ENCODE peak calls at places on chromosomes 2 and 18, in four cellular contexts. One of them, this sample, is unnamed.

GRCh38 chr2:231707625-231708049 is 688 bp upstream of the PTMA start:
- DNase-seq in K562: no peak
- DNase-seq in GM12878: no peak
- DNase-seq in WTC11: peak
- DNase-seq in this sample: no peak

GRCh38 chr2:25521665-25522387 is 151.6 kb downstream of the DTNB start:
- DNase-seq in WTC11: no peak
- DNase-seq in K562: peak
- DNase-seq in GM12878: peak
- DNase-seq in this sample: peak

GRCh38 chr2:152743004-152743403 is 24.6 kb downstream of the ARL6IP6 start:
- DNase-seq in GM12878: no peak
- DNase-seq in WTC11: no peak
- DNase-seq in K562: peak
- DNase-seq in this sample: peak

GRCh38 chr2:84676295-84676694 is 160.0 kb downstream of the DNAH6 start:
- DNase-seq in K562: no peak
- DNase-seq in WTC11: no peak
- DNase-seq in GM12878: no peak
- DNase-seq in this sample: no peak

GRCh38 chr2:159200498-159200897 is 86.0 kb downstream of the WDSUB1 start:
- DNase-seq in K562: no peak
- DNase-seq in WTC11: no peak
- DNase-seq in GM12878: no peak
- DNase-seq in this sample: no peak

GRCh38 chr18:8988262-8988871 is 114.1 kb upstream of the NDUFV2 start:
- DNase-seq in WTC11: peak
- DNase-seq in GM12878: no peak
- DNase-seq in K562: peak
- DNase-seq in this sample: peak

GRCh38 chr18:36469471-36469870 is 172.0 kb downstream of the FHOD3 start:
- DNase-seq in GM12878: no peak
- DNase-seq in K562: no peak
- DNase-seq in WTC11: no peak
- DNase-seq in this sample: no peak

GRCh38 chr18:75823376-75823950 is 396.0 kb upstream of the SMIM21 start:
- DNase-seq in GM12878: no peak
- DNase-seq in K562: no peak
- DNase-seq in WTC11: no peak
- DNase-seq in this sample: no peak

GRCh38 chr18:10497350-10497749 is 28.5 kb upstream of the NAPG start:
- DNase-seq in K562: no peak
- DNase-seq in WTC11: no peak
- DNase-seq in GM12878: no peak
- DNase-seq in this sample: no peak

GRCh38 chr2:71465356-71465755 is 12.0 kb downstream of the DYSF start:
- DNase-seq in GM12878: no peak
- DNase-seq in WTC11: no peak
- DNase-seq in K562: no peak
- DNase-seq in this sample: no peak

GRCh38 chr2:38375711-38376345 is 1.2 kb downstream of the ATL2 start:
- DNase-seq in GM12878: no peak
- DNase-seq in WTC11: peak
- DNase-seq in K562: no peak
- DNase-seq in this sample: no peak

GRCh38 chr2:47867205-47867604 is 39.1 kb downstream of the FBXO11 start:
- DNase-seq in K562: no peak
- DNase-seq in WTC11: no peak
- DNase-seq in GM12878: no peak
- DNase-seq in this sample: no peak

GRCh38 chr18:67290421-67290820 is 226.1 kb downstream of the DSEL start:
- DNase-seq in WTC11: no peak
- DNase-seq in GM12878: no peak
- DNase-seq in K562: no peak
- DNase-seq in this sample: no peak

GRCh38 chr2:230793573-230794359 is 71.0 kb upstream of the ITM2C start:
- DNase-seq in K562: no peak
- DNase-seq in GM12878: no peak
- DNase-seq in WTC11: no peak
- DNase-seq in this sample: no peak

GRCh38 chr2:79713131-79713785 is 200.4 kb downstream of the CTNNA2 start:
- DNase-seq in GM12878: no peak
- DNase-seq in K562: no peak
- DNase-seq in WTC11: no peak
- DNase-seq in this sample: no peak

GRCh38 chr18:50193796-50194622 is 938 bp downstream of the MYO5B start:
- DNase-seq in WTC11: peak
- DNase-seq in K562: no peak
- DNase-seq in GM12878: no peak
- DNase-seq in this sample: no peak

GRCh38 chr18:77369644-77370043 is 120.0 kb downstream of the GALR1 start:
- DNase-seq in K562: no peak
- DNase-seq in WTC11: no peak
- DNase-seq in GM12878: no peak
- DNase-seq in this sample: no peak

GRCh38 chr2:190468814-190469569 is 60.8 kb downstream of the MFSD6 start:
- DNase-seq in WTC11: no peak
- DNase-seq in GM12878: no peak
- DNase-seq in K562: peak
- DNase-seq in this sample: peak

GRCh38 chr2:199228887-199229819 is 228.6 kb downstream of the SATB2 start:
- DNase-seq in WTC11: no peak
- DNase-seq in K562: peak
- DNase-seq in GM12878: peak
- DNase-seq in this sample: no peak

GRCh38 chr2:38835990-38836389 is 39.7 kb downstream of the DHX57 start:
- DNase-seq in K562: no peak
- DNase-seq in GM12878: peak
- DNase-seq in WTC11: no peak
- DNase-seq in this sample: no peak

GRCh38 chr2:143068094-143068890 is 60.9 kb upstream of the ARHGAP15 start:
- DNase-seq in WTC11: no peak
- DNase-seq in GM12878: no peak
- DNase-seq in K562: no peak
- DNase-seq in this sample: no peak

GRCh38 chr2:239113592-239113991 is 265.7 kb downstream of the TWIST2 start:
- DNase-seq in WTC11: no peak
- DNase-seq in GM12878: no peak
- DNase-seq in K562: no peak
- DNase-seq in this sample: no peak

GRCh38 chr2:239112127-239112774 is 264.4 kb downstream of the TWIST2 start:
- DNase-seq in GM12878: no peak
- DNase-seq in WTC11: no peak
- DNase-seq in K562: no peak
- DNase-seq in this sample: no peak

GRCh38 chr2:239114616-239115265 is 266.9 kb downstream of the TWIST2 start:
- DNase-seq in K562: no peak
- DNase-seq in WTC11: no peak
- DNase-seq in GM12878: no peak
- DNase-seq in this sample: no peak

GRCh38 chr2:239114119-239114581 is 266.3 kb downstream of the TWIST2 start:
- DNase-seq in WTC11: no peak
- DNase-seq in GM12878: no peak
- DNase-seq in K562: no peak
- DNase-seq in this sample: no peak

DNA sequence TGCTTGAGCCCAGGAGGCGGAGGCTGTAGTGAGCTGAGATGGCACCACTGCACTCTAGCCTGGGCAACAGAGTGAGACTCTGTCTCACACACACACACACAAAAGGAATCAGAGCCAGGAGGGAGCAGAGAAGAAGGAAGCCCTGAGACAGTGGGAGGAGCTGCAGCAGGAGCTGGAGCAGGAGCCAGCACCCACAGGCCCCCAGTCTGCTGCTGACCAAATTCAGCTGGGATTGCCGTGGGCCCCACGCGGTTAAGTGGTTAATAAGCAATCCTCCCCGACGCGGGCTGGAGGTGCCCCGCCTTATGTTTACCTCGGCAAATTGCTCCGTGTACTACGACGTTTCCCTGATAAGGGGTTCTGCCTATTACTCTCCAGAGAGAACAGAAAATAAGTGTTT is 265.3 kb downstream of the TWIST2 start:
- DNase-seq in K562: peak
- DNase-seq in WTC11: no peak
- DNase-seq in GM12878: no peak
- DNase-seq in this sample: peak
- TF ChIP-seq NR2C2 in K562: no peak
- TF ChIP-seq NR2C2 in WTC11: no peak
- TF ChIP-seq NR2C2 in GM12878: no peak
- TF ChIP-seq NR2C2 in this sample: no peak

GRCh38 chr2:42513252-42513918 is 19.6 kb upstream of the KCNG3 start:
- DNase-seq in WTC11: peak
- DNase-seq in K562: peak
- DNase-seq in GM12878: no peak
- DNase-seq in this sample: peak
- TF ChIP-seq NR2C2 in WTC11: no peak
- TF ChIP-seq NR2C2 in K562: no peak
- TF ChIP-seq NR2C2 in GM12878: no peak
- TF ChIP-seq NR2C2 in this sample: no peak

DNA sequence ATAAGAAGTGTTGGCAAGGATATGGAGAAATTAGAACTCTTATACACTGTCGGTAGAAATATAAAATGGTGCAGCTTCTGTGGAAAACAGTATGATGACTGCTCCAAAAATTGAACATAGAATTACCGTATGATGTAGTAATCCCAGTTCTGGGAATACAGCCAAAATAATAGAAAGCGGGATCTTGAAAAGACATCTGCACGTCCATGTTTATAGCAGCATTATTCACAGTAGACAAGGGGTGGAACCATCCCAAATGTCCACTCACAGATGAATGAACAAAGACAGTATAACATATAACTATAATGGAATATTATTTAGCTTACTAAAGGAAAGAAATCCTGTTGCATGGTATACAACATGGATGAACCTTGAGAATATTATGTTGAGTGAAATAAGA is 257.7 kb downstream of the TDRD15 start:
- DNase-seq in GM12878: no peak
- DNase-seq in K562: no peak
- DNase-seq in WTC11: no peak
- DNase-seq in this sample: no peak
- TF ChIP-seq NR2C2 in GM12878: no peak
- TF ChIP-seq NR2C2 in K562: no peak
- TF ChIP-seq NR2C2 in WTC11: no peak
- TF ChIP-seq NR2C2 in this sample: no peak

GRCh38 chr2:137000790-137001189 is 235.4 kb downstream of the THSD7B start:
- DNase-seq in K562: no peak
- DNase-seq in WTC11: no peak
- DNase-seq in GM12878: no peak
- DNase-seq in this sample: no peak
- TF ChIP-seq NR2C2 in K562: no peak
- TF ChIP-seq NR2C2 in WTC11: no peak
- TF ChIP-seq NR2C2 in GM12878: no peak
- TF ChIP-seq NR2C2 in this sample: no peak